ENCODE peak calls at places on chromosomes 13 and 19, in five cellular contexts. M, V, B, C and D are unnamed samples.

GRCh38 chr13:62205273-62205672 is 789.6 kb upstream of the PCDH20 start:
- DNase-seq in M (no peak), V (no peak), C (no peak), B (peak; percentile 24), D (no peak)

GRCh38 chr13:97030705-97031452 is 36.6 kb upstream of the OXGR1 start:
- DNase-seq in C (peak; percentile 58), V (peak; percentile 8), M (no peak), B (no peak), D (peak; percentile 60)

GRCh38 chr13:108527849-108528248 is 101.6 kb upstream of the MYO16 start:
- DNase-seq in B (no peak), C (no peak), M (no peak), V (no peak), D (no peak)

GRCh38 chr19:5206751-5207075 is 133.9 kb downstream of the PTPRS start:
- DNase-seq in B (no peak), M (no peak), C (no peak), V (no peak), D (no peak)

GRCh38 chr13:62038214-62038613 is 622.6 kb upstream of the PCDH20 start:
- DNase-seq in B (no peak), C (no peak), M (no peak), V (no peak), D (no peak)

GRCh38 chr13:70964124-70964523 is 855.9 kb upstream of the KLHL1 start:
- DNase-seq in C (no peak), B (no peak), V (no peak), M (no peak), D (peak; percentile 25)

GRCh38 chr13:56869671-56870070 is 271.0 kb upstream of the PRR20A start:
- DNase-seq in M (no peak), B (no peak), C (no peak), V (no peak), D (no peak)

GRCh38 chr13:105848494-105848893 is 687.0 kb downstream of the EFNB2 start:
- DNase-seq in C (no peak), M (no peak), B (no peak), V (no peak), D (no peak)

GRCh38 chr19:43950834-43951626 is at the start of gene ZNF221:
- DNase-seq in C (peak; percentile 99), M (peak; percentile 95), V (peak; percentile 91), B (peak; percentile 66), D (peak; percentile 93)

GRCh38 chr19:13095393-13095784 is 7.3 kb downstream of the LYL1 start:
- DNase-seq in C (peak; percentile 85), M (peak; percentile 89), V (no peak), B (peak; percentile 62), D (no peak)

GRCh38 chr19:14718522-14719113 is 28.8 kb downstream of the ZNF333 start:
- DNase-seq in V (no peak), M (no peak), B (no peak), C (no peak), D (no peak)

DNA sequence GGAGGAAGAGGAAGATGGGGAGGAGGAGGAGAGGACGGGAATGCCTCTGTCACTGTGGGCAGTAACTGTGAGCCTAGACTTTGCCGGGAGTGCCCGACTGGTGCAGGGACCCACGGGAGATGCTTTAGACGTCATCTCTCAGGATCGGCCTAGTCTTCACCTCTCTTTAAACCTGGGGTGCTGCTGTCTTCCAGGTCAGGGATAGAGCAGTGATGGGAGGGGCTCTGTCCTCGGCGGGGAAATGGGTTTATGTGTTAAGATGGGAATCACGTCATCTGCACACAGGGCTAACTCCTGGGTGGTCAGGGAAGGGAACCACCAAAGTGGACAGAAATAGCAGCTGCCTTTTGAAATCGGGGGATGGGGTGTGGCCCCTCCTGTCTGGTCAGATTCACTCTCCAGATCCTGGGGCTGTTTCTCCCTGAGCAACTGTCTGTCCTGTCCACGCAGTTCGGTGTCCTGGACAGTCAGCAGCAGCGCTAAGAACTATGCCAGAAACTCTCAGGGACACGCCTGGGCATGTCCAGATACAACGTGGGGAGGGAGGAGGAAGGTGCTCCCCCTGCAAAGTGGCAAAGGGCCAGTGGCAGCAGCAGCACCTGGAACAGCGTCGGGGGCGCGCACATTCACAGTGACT is 26.8 kb downstream of the GAS6 start:
- DNase-seq in V (no peak), M (no peak), C (no peak), B (no peak), D (peak; percentile 31)
- H2AFZ ChIP-seq in V (peak overlapping the region; percentile 62), M (no peak overlapping the region), C (no peak overlapping the region), B (no peak overlapping the region), D (peak overlapping the region; percentile 72)

GRCh38 chr13:39503048-39503447 is 99.9 kb downstream of the LHFPL6 start:
- DNase-seq in V (no peak), C (peak; percentile 60), M (no peak), B (no peak), D (no peak)

GRCh38 chr13:39496487-39496998 is 106.5 kb downstream of the LHFPL6 start:
- DNase-seq in C (no peak), M (no peak), V (no peak), B (no peak), D (no peak)

GRCh38 chr13:39501711-39502324 is 101.2 kb downstream of the LHFPL6 start:
- DNase-seq in M (no peak), B (no peak), C (no peak), V (peak; percentile 41), D (no peak)

GRCh38 chr13:39499580-39499979 is 103.4 kb downstream of the LHFPL6 start:
- DNase-seq in B (no peak), M (no peak), V (no peak), C (no peak), D (no peak)

DNA sequence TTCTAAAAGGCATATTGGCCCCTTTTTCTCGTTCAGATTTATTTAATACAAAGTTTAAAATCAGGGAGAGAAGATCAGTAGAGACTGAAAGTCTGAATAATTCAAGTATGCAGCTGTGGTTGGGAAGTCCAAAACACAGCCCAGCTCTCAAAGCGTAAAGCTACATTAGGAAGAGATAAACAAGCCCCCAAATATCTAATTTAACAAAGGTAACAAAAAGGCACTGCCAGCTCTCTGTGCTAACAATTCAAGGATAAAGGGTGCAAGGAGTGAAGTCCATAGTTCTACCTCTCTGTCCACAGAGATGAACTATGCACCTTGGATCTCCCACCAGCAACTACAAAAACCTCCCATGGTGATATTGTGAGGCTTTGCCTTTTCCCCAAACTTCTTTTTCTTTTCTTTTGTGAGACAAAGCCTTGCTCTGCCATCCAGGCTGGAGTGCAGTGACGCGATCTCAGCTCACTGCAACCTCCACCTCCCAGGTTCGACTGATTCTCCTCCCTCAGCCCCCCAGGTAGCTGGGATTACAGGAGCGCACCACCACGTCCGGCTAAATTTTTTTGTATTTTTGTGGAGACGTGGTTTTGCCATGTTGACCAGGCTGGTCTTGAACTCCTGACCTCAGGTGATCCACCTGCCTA is 104.4 kb downstream of the LHFPL6 start:
- DNase-seq in B (no peak), M (peak; percentile 31), V (peak; percentile 32), C (peak; percentile 58), D (no peak)
- H2AFZ ChIP-seq in B (no peak overlapping the region), M (no peak overlapping the region), V (no peak overlapping the region), C (no peak overlapping the region), D (no peak overlapping the region)

GRCh38 chr13:29654384-29654783 is 58.9 kb upstream of the SLC7A1 start:
- DNase-seq in V (no peak), C (no peak), B (no peak), M (no peak), D (no peak)

GRCh38 chr13:29654807-29655547 is 59.5 kb upstream of the SLC7A1 start:
- DNase-seq in B (no peak), M (no peak), C (no peak), V (no peak), D (peak; percentile 17)
- H2AFZ ChIP-seq in B (no peak overlapping the region), M (no peak overlapping the region), C (no peak overlapping the region), V (no peak overlapping the region), D (no peak overlapping the region)

DNA sequence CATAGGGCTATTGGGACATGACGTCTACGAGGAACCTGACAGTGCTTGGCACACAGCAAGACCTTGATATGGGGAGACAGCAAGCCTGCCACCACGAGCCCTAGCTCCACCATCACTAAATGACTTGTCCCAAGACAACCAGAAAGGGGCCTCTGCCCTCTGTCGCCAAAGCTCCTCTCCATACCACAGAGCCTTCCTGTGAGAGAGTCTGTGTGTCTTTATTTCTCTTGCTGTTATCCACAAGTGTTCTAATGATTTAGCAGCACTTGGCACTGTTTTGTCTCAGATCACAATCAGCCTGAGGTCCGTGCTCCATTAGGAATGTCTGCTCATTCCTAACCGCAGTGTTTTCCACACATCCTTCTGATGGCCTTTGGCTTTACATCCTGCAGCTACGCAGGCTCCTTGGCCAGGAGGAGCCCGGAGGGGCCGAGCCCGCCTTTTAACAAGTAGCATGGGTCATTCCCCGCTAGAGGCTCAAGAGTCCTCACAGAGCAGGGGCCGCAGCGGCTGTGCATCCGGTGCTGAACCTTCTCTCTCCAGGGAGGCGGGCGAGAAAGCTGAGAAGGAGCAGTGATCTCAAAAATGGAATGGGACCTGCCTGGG is 61.0 kb upstream of the HMGB1 start:
- DNase-seq in V (no peak), C (peak; percentile 26), B (no peak), M (peak; percentile 35), D (no peak)
- H2AFZ ChIP-seq in V (no peak overlapping the region), C (peak overlapping the region; percentile 74), B (no peak overlapping the region), M (no peak overlapping the region), D (no peak overlapping the region)

DNA sequence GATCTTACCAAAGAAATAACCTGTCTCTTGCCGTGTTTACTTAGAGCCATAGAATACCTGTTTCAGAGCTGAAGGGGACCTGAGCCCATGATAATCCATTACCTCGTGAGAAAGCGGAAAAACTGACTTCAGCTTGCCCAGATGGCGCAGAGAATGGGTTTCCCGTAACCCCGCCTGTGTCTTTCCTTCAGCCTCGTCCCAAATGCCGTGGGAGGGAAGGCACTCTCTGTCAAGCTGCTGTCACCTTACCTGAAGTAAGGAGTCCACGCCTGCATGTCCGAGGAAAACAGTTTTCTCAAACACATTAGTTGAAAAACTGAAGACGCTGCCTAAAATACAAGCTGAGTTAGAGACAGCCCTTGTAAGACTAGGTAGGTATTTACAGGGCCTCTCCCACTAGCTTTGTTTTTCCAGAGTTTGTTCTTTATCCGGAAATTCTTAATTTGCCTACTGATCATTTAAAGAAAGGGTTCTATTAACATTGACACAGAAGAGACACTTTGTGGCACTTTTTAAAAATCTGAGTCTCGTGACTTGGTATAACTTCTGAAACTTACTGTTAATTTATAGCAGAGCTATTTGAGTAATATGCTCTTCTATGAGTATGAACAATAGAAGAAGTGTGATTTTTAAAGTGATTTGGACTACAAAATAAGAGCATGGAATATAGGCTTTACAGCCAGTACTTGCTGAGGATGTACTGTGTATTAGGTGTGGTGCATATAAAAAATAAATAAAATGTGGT is 1.3 kb upstream of the INTS6 start:
- DNase-seq in B (peak; percentile 55), C (peak; percentile 53), V (peak; percentile 8), M (no peak), D (peak; percentile 9)
- H2AFZ ChIP-seq in B (peak overlapping the region; percentile 76), C (peak overlapping the region; percentile 83), V (peak overlapping the region; percentile 94), M (no peak overlapping the region), D (peak overlapping the region; percentile 76)

GRCh38 chr13:42048625-42049453 is at the start of gene DGKH:
- DNase-seq in V (peak; percentile 72), B (peak; percentile 48), C (peak; percentile 70), M (peak; percentile 76), D (peak; percentile 61)

GRCh38 chr13:42048323-42048624 is 174 bp upstream of the DGKH start:
- DNase-seq in C (peak; percentile 27), M (no peak), V (no peak), B (no peak), D (no peak)

GRCh38 chr13:42047561-42048322 is 706 bp upstream of the DGKH start:
- DNase-seq in C (peak; percentile 71), V (peak; percentile 51), B (peak; percentile 22), M (peak; percentile 59), D (peak; percentile 66)

GRCh38 chr13:42046448-42046847 is 2.0 kb upstream of the DGKH start:
- DNase-seq in M (no peak), V (no peak), C (no peak), B (no peak), D (no peak)

DNA sequence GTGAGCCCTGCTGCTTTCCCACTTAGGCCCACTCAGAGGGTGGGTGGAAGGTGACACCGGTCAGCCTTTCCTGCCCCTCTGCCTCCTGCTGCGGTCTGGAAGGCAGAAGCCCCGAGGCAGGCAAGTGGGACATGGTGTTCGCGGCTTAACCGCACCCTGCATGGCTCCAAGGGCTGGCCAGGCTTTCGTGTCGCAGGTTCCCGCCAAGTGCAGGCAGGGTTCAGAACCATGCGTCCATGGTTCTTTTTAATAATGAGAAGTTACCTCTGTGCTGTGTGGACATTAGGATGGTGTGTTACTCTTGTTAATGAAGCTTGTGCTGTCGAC is 969 bp downstream of the DGKH start:
- DNase-seq in M (no peak), C (no peak), B (peak; percentile 27), V (no peak), D (no peak)
- H2AFZ ChIP-seq in M (no peak overlapping the region), C (peak overlapping the region; percentile 94), B (peak overlapping the region; percentile 71), V (peak overlapping the region; percentile 97), D (peak overlapping the region; percentile 78)